ENCODE peak calls at places on chromosome 12, in nine cellular contexts. D, J, T, E, S, Q, L, A and P are unnamed samples.

GRCh38 chr12:111557271-111558106 is 41.6 kb downstream of the ATXN2 start:
- DNase-seq in T (no peak), E (peak; percentile 69), S (no peak), A (no peak), Q (no peak), D (no peak), L (no peak), J (no peak), P (peak; percentile 66)

GRCh38 chr12:72282721-72283120 is 10.6 kb downstream of the TRHDE start:
- DNase-seq in J (peak; percentile 32), Q (no peak), S (no peak), L (no peak), E (no peak), D (no peak), T (no peak), A (no peak), P (peak; percentile 34)

GRCh38 chr12:508795-509194 is 49.1 kb downstream of the B4GALNT3 start:
- DNase-seq in J (no peak), E (no peak), S (no peak), A (no peak), L (no peak), D (no peak), T (no peak), Q (no peak), P (no peak)

GRCh38 chr12:19967486-19967885 is 400.9 kb upstream of the PDE3A start:
- DNase-seq in D (no peak), L (peak; percentile 51), J (no peak), Q (no peak), A (no peak), S (no peak), T (no peak), E (peak; percentile 99), P (peak; percentile 97)

GRCh38 chr12:89525824-89526770 is at the start of gene POC1B:
- DNase-seq in A (peak; percentile 70), S (peak; percentile 73), J (peak; percentile 90), L (no peak), D (peak; percentile 72), E (peak; percentile 81), Q (peak; percentile 54), T (peak; percentile 83), P (peak; percentile 83)

GRCh38 chr12:128994869-128995268 is 141.6 kb downstream of the GLT1D1 start:
- DNase-seq in A (no peak), J (no peak), D (no peak), T (no peak), E (no peak), Q (no peak), S (no peak), L (no peak), P (no peak)

GRCh38 chr12:11607313-11608081 is 42.0 kb upstream of the ETV6 start:
- DNase-seq in L (peak; percentile 49), J (peak; percentile 32), Q (no peak), A (peak; percentile 29), T (no peak), S (no peak), E (peak; percentile 76), D (no peak), P (peak; percentile 19)

GRCh38 chr12:54368016-54368708 is 3.9 kb upstream of the GPR84 start:
- DNase-seq in D (no peak), L (no peak), T (no peak), S (no peak), E (no peak), J (no peak), A (no peak), Q (no peak), P (no peak)

GRCh38 chr12:105235747-105236476 is at the start of gene APPL2:
- DNase-seq in A (peak; percentile 91), Q (peak; percentile 78), E (peak; percentile 76), L (peak; percentile 61), T (peak; percentile 94), J (peak; percentile 93), D (peak; percentile 75), S (peak; percentile 90), P (peak; percentile 97)

GRCh38 chr12:105235299-105235746 is 651 bp downstream of the APPL2 start:
- DNase-seq in E (no peak), A (no peak), S (no peak), Q (no peak), J (peak; percentile 12), L (no peak), D (no peak), T (no peak), P (peak; percentile 69)

GRCh38 chr12:105237671-105238070 is 1.7 kb upstream of the APPL2 start:
- DNase-seq in A (no peak), Q (no peak), S (no peak), L (no peak), T (no peak), J (no peak), D (no peak), E (no peak), P (no peak)

GRCh38 chr12:105239304-105239703 is 3.3 kb upstream of the APPL2 start:
- DNase-seq in S (no peak), L (no peak), D (no peak), T (no peak), E (no peak), Q (no peak), J (no peak), A (no peak), P (no peak)

GRCh38 chr12:105240233-105240632 is 4.3 kb upstream of the APPL2 start:
- DNase-seq in D (no peak), T (no peak), L (no peak), S (no peak), Q (no peak), E (no peak), A (no peak), J (no peak), P (no peak)
- H3K27ac ChIP-seq in D (no peak overlapping the region), T (no peak overlapping the region), L (no peak overlapping the region), S (no peak overlapping the region), Q (no peak overlapping the region), E (no peak overlapping the region), A (no peak overlapping the region), J (no peak overlapping the region), P (no peak overlapping the region)

DNA sequence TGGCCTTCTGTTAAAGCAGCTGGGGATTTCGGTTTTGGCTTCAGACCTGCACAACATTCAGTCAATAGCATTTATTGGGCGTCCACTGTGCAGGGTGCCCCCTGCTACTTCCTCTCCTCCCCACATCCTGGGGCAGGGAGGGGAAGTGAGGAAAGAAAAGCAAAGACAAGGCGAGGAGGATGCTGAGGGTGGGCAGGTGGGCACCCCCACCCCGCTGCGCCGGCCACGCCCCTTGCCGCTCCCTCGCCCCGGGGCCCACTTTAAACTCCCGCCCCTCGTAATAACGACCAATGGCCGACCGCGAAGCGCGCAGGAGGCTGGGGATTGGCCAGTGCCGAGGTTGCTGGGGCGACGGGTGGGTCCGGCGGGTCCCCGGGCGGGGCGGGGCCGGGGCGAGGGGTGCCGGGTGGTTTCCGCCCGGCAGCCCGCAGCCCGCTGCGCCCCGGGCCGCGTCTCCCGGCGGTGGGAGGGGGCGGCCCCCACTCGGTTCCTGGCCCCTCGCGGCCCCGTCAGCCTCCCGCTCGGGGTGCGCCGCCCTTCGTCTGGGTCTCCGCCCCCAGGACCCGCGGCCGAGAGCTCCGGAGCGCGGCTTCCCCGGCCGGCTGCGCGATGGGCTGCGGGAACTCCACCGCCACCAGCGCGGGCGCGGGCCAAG is at the start of gene C12orf75:
- DNase-seq in E (peak; percentile 62), L (no peak), Q (peak; percentile 80), J (peak; percentile 93), A (peak; percentile 61), S (peak; percentile 62), D (peak; percentile 74), T (peak; percentile 70), P (peak; percentile 89)
- H3K4me3 ChIP-seq in E (peak within 1 kb of the TSS; percentile 70), L (peak within 1 kb of the TSS; percentile 79), Q (peak within 1 kb of the TSS; percentile 62), J (peak within 1 kb of the TSS; percentile 59), A (peak within 1 kb of the TSS; percentile 17), S (peak within 1 kb of the TSS; percentile 83), D (peak within 1 kb of the TSS; percentile 68), T (peak within 1 kb of the TSS; percentile 63), P (peak within 1 kb of the TSS; percentile 92)

GRCh38 chr12:122124370-122124769 is 45.8 kb downstream of the MLXIP start:
- DNase-seq in J (peak; percentile 0), S (no peak), L (no peak), T (peak; percentile 64), D (no peak), Q (no peak), A (no peak), E (no peak), P (no peak)

GRCh38 chr12:122126342-122126635 is 47.7 kb downstream of the IL31 start:
- DNase-seq in S (no peak), A (no peak), Q (no peak), D (no peak), T (no peak), E (no peak), J (no peak), L (no peak), P (no peak)

GRCh38 chr12:122123761-122124145 is 45.2 kb downstream of the MLXIP start:
- DNase-seq in S (no peak), E (no peak), A (no peak), Q (no peak), J (peak; percentile 0), T (peak; percentile 61), D (no peak), L (no peak), P (no peak)

GRCh38 chr12:122126713-122127597 is 47.1 kb downstream of the IL31 start:
- DNase-seq in D (no peak), Q (no peak), A (no peak), E (no peak), L (no peak), T (no peak), S (no peak), J (peak; percentile 44), P (no peak)

DNA sequence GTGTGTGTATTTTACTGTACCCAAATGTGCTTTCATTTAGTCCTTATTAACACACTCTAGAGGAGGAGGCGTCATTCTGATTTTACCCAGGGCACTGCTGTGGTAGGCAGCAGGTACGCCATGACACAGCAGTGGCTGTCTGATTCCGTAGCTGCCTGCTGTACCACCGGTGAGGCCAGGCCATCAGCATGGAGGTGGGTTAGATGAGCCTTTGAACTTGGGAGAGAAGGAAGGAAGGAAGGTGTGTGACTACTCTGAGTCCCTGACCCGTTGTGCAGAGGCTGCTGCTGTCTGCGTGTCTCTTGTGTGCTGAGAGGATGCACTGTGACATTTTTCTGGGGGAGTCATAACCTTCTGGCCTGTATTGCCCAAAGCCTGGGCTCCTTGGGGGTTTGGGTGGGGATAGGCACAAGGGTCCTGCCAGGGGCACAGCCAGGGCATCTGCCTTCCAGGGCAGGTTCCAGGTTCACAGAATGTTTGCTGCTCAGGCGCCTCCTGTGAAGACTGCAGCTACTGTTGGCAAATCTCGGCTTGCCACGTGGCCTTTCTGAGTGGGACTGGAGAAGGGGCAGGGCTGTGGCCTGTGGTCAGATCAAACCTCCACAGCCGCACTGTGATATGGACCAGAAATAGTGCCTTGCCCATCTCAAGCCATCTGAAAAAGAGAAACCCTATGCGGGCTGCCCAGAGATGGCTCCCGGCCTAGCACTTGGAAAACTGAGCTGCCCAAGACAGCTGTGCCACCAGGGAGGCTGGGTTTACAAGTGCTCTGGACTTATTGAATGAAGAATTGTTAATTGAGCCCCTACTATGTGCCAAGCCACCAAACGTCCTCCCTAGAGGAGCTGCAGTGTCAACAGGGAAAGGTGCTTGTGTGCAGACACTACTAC is 47.1 kb downstream of the MLXIP start:
- DNase-seq in E (no peak), S (no peak), A (no peak), Q (no peak), L (no peak), D (no peak), J (no peak), T (peak; percentile 68), P (no peak)
- H3K27ac ChIP-seq in E (no peak overlapping the region), S (no peak overlapping the region), A (no peak overlapping the region), Q (no peak overlapping the region), L (no peak overlapping the region), D (no peak overlapping the region), J (no peak overlapping the region), T (no peak overlapping the region), P (no peak overlapping the region)

DNA sequence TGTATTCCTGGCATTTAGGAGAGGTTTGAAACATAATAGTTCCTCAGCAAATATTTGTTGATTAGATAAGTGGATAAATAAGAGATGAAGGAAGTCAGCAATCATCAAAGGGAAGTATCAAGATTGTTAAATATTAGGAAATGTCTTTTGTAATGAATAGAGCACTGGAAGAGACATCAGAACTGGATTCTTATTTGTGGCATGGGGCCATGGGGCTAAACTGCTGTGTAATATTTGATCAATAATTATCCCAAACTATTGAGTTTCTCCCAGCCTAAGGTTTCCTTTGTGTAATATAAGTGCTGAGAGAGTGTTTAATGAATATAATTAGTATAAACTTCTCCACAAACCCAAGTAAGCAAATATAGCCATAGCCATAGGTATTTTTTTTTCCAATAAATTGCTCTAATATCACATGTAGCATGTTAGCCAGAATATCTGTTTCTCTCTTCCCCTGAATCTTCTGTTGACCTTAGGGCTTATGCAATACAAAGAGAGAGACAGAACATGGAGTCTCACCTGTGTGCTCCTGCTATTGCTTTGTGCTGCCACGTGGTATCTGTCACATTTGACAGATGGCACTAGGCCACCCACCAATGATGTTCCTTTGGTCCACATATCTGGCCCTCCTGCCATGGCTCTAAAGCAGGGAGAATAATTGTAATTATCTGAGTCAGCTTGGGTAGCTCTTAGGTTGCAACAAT is 658.7 kb downstream of the SOX5 start:
- DNase-seq in L (no peak), S (no peak), Q (no peak), J (no peak), T (no peak), A (no peak), D (no peak), E (no peak), P (no peak)
- H3K4me3 ChIP-seq in L (no peak overlapping the region), S (no peak overlapping the region), Q (no peak overlapping the region), J (no peak overlapping the region), T (no peak overlapping the region), A (no peak overlapping the region), D (no peak overlapping the region), E (no peak overlapping the region), P (no peak overlapping the region)